ENCODE peak calls at places on chromosomes 1 and 21, in eight cellular contexts. B is IMR-90, P is uterus, Q is spleen, Y is adrenal gland, C is thoracic aorta, H is left ventricle myocardium inferior, R is bronchial epithelial cell. K is an unnamed sample. For H3K27me3, the result is how much of the 10 kb centered on the place peaks cover.

GRCh38 chr1:162885265-162885664 is 24.3 kb upstream of the CCDC190 start:
- DNase-seq in Q (no peak), C (no peak), R (no peak), H (no peak), B (no peak), P (no peak), Y (no peak), K (no peak)

GRCh38 chr1:44151332-44151731 is 9.9 kb upstream of the KLF18 start:
- DNase-seq in B (peak), C (no peak), Y (no peak), P (no peak), H (no peak), Q (no peak), R (no peak), K (no peak)

GRCh38 chr1:150895618-150896017 is 8.7 kb downstream of the CTXND2 start:
- DNase-seq in P (no peak), R (peak), C (no peak), B (peak), Y (peak), H (no peak), Q (no peak), K (no peak)

GRCh38 chr1:12518956-12519707 is 98.9 kb downstream of the DHRS3 start:
- DNase-seq in H (peak), P (peak), C (no peak), Y (peak), R (no peak), B (peak), Q (no peak), K (peak)

GRCh38 chr1:74368335-74368734 is 133.1 kb downstream of the TNNI3K start:
- DNase-seq in B (peak), Q (no peak), R (no peak), H (no peak), C (no peak), Y (no peak), P (no peak), K (no peak)

GRCh38 chr1:183470961-183471747 is 1.1 kb upstream of the SMG7 start:
- DNase-seq in P (peak), H (peak), C (peak), Q (peak), Y (peak), B (peak), R (peak), K (no peak)

GRCh38 chr1:59360170-59360569 is 63.3 kb downstream of the FGGY start:
- DNase-seq in R (peak), P (peak), B (peak), C (peak), Y (peak), Q (no peak), H (no peak), K (no peak)

GRCh38 chr1:27357281-27358037 is 9.3 kb downstream of the MAP3K6 start:
- DNase-seq in B (peak), Y (peak), Q (peak), R (peak), H (peak), P (peak), C (no peak), K (no peak)

GRCh38 chr1:164713446-164714204 is 154.6 kb downstream of the PBX1 start:
- DNase-seq in Q (no peak), R (no peak), P (peak), H (no peak), Y (no peak), B (peak), C (no peak), K (no peak)

GRCh38 chr1:108533351-108534083 is 26.4 kb upstream of the EEIG2 start:
- DNase-seq in Q (no peak), P (no peak), R (peak), Y (no peak), H (no peak), B (no peak), C (no peak), K (no peak)

DNA sequence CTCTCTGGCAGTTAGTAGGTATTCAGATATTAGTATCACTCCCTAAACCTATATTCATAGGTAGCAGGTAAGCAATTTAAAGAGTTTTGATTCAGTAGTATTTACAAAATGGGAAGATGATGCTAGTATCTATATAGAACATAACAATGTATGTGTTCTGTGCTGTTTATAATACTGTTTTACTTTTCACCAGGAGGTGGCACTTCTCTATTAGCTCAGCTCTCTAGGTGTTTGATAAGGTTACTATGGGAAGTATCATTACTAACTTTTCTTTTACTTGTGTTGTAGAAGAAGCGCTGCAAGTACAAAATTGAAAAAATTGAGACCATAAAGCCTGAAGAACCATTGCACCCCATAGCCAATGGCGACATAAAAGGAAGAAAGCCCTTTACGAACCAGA is 49.4 kb upstream of the FASLG start:
- DNase-seq in P (no peak), H (no peak), R (peak), Q (no peak), C (no peak), B (no peak), Y (no peak), K (no peak)
- TF ChIP-seq CTCF in P (no peak), H (peak), R (no peak), Q (peak), C (no peak), B (peak), Y (peak), K (peak)

GRCh38 chr1:78535286-78535685 is 44.5 kb downstream of the PTGFR start:
- DNase-seq in Y (no peak), Q (no peak), B (no peak), H (no peak), R (no peak), C (no peak), P (no peak), K (no peak)
- H3K4me3 ChIP-seq in Y (no peak), Q (no peak), B (no peak), H (no peak), R (no peak), C (no peak), P (no peak), K (no peak)

GRCh38 chr21:41769106-41769505 is 2.3 kb upstream of the RIPK4 start:
- DNase-seq in B (no peak), P (no peak), H (no peak), Q (no peak), R (no peak), C (no peak), Y (no peak), K (no peak)

GRCh38 chr21:41766883-41767605 is at the start of gene RIPK4:
- DNase-seq in Q (no peak), Y (no peak), H (no peak), P (no peak), R (peak), C (no peak), B (peak), K (peak)

GRCh38 chr21:41766051-41766882 is 585 bp downstream of the RIPK4 start:
- DNase-seq in R (no peak), H (no peak), Y (no peak), C (no peak), Q (peak), B (no peak), P (no peak), K (no peak)

GRCh38 chr21:41768371-41769042 is 1.7 kb upstream of the RIPK4 start:
- DNase-seq in R (peak), C (no peak), B (peak), Y (no peak), P (no peak), H (no peak), Q (no peak), K (peak)

GRCh38 chr21:41767606-41768370 is 936 bp upstream of the RIPK4 start:
- DNase-seq in P (no peak), B (peak), Y (no peak), Q (no peak), R (peak), C (no peak), H (no peak), K (peak)
- H3K27me3 ChIP-seq in P (under half), B (half or more), Y (half or more), Q (half or more), R (under half), C (under half), H (half or more), K (under half)

GRCh38 chr1:6796095-6796494 is 10.8 kb downstream of the CAMTA1 start:
- DNase-seq in C (no peak), B (no peak), P (no peak), Y (peak), H (no peak), Q (no peak), R (no peak), K (no peak)

GRCh38 chr1:6795203-6795602 is 9.9 kb downstream of the CAMTA1 start:
- DNase-seq in Q (no peak), B (no peak), P (no peak), R (no peak), H (no peak), C (no peak), Y (no peak), K (no peak)

GRCh38 chr1:6795661-6796060 is 10.4 kb downstream of the CAMTA1 start:
- DNase-seq in P (no peak), C (no peak), Q (no peak), Y (no peak), R (no peak), B (peak), H (no peak), K (no peak)

GRCh38 chr1:6790146-6790545 is 4.9 kb downstream of the CAMTA1 start:
- DNase-seq in C (no peak), B (no peak), Y (no peak), P (no peak), R (no peak), Q (no peak), H (no peak), K (no peak)

GRCh38 chr1:6794164-6794563 is 8.9 kb downstream of the CAMTA1 start:
- DNase-seq in R (peak), Y (no peak), B (peak), Q (no peak), C (no peak), H (no peak), P (no peak), K (no peak)
- TF ChIP-seq CTCF in R (no peak), Y (peak), B (peak), Q (peak), C (peak), H (peak), P (peak), K (peak)

DNA sequence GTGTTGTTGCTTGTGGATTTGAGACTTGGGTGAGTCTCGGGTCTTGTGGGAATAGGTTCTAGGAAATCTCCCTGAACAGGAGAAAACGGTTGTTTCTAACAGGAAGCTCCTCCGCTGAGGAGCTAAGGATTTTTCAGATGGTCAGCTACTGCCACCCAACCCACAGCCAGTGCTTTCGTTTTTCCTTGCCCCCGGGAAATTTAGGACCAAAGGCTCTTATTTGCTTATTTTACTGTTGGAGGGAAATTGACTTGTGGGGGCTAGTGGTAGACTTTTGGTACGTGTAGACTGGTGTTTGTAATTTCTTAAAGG is 789 bp downstream of the SNX7 start:
- DNase-seq in B (peak), R (no peak), H (no peak), Q (no peak), P (no peak), Y (no peak), C (no peak), K (no peak)
- H3K4me3 ChIP-seq in B (peak), R (peak), H (peak), Q (peak), P (peak), Y (peak), C (peak), K (peak)

GRCh38 chr1:203795382-203796222 is at the start of the genes ZBED6 and ZC3H11A:
- DNase-seq in C (peak), R (peak), B (peak), Y (peak), Q (peak), P (peak), H (peak), K (peak)
- H3K27me3 ChIP-seq in C (under half), R (under half), B (under half), Y (under half), Q (under half), P (under half), H (under half), K (under half)

DNA sequence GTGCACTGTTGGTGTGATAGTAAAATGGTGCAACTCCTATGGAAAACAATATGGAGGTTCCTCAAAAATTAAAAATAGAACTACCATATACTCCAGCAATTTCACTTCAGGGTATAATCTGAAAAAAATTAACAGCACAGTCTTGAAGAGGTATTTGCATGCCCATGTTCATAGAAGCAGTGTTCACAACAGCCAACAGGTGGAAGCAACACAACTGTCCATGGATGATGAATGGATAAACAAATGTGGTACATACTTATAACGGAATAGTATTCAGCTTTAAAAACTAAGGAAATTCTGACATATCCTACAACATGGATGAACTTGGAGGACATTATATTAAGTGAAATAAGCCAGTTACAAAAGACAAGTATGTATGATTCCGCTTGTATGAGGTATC is 8.2 kb downstream of the TTLL7 start:
- DNase-seq in Y (no peak), Q (no peak), H (no peak), C (no peak), P (no peak), R (peak), B (no peak), K (no peak)
- TF ChIP-seq CTCF in Y (no peak), Q (no peak), H (no peak), C (no peak), P (no peak), R (no peak), B (no peak), K (no peak)

GRCh38 chr21:31873275-31873695 is 465 bp downstream of the HUNK start:
- DNase-seq in C (no peak), Y (no peak), B (no peak), R (no peak), Q (peak), P (no peak), H (no peak), K (no peak)

GRCh38 chr21:31873696-31874599 is 1.1 kb downstream of the HUNK start:
- DNase-seq in B (peak), Y (no peak), C (no peak), P (peak), R (no peak), H (peak), Q (peak), K (no peak)

GRCh38 chr21:31872072-31872451 is 758 bp upstream of the HUNK start:
- DNase-seq in H (no peak), C (no peak), Y (no peak), B (no peak), Q (no peak), R (no peak), P (no peak), K (no peak)

GRCh38 chr21:31874817-31875216 is 2.0 kb downstream of the HUNK start:
- DNase-seq in Y (no peak), P (no peak), H (no peak), C (no peak), R (no peak), B (no peak), Q (peak), K (no peak)

DNA sequence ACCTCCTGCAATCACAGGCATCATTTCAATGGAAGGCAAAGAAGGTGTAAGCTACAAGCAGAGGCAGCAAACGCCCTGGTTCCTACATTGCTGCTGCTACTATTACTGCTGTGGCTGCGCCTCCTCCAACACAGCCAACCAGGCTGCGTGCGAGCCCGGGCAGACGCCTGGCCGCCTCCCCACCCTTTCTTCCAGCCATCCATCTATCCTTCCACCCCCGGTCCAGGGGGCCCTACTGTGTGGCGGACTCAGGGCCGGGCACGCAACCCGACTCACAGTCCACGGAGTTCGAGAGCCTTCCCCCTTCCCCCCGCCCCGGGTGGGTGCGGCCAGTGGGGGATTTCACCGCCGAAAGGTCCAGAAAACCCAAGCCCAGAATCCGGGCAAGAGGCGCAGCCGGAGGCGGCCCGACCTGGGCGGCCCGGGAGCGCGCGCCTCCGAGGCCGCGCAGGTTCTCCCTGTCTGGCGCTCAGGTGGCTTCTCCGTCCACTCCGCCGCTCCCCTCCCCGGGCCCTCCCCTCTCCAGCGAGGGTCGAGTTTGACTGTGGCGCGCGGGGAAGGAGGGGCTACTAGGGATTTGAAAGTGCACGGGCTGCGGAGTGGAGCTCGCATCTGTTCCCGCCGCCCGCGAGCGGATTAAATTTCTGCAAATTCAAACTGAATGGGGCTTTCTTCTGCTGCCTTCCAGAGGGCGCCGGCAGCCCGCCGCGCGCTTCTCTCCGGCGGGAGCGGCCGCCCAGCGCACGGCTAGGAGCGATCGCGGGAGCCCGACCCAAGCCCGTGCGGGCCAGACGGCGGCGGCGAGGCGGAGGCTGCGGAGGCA is at the start of gene HUNK:
- DNase-seq in R (no peak), H (no peak), B (peak), P (peak), Q (peak), C (no peak), Y (no peak), K (no peak)
- H3K4me3 ChIP-seq in R (peak), H (peak), B (peak), P (peak), Q (peak), C (peak), Y (peak), K (peak)

GRCh38 chr1:213986925-213987250 is 885 bp upstream of the PROX1 start:
- DNase-seq in R (no peak), H (no peak), C (no peak), Y (no peak), Q (no peak), P (no peak), B (no peak), K (no peak)

GRCh38 chr1:213985181-213986019 is 2.4 kb upstream of the PROX1 start:
- DNase-seq in B (no peak), R (no peak), P (no peak), Y (no peak), Q (no peak), C (no peak), H (no peak), K (no peak)

GRCh38 chr1:213984387-213985180 is 3.2 kb upstream of the PROX1 start:
- DNase-seq in Q (no peak), C (no peak), Y (no peak), R (no peak), B (no peak), H (no peak), P (no peak), K (no peak)

GRCh38 chr1:213987422-213987875 is 324 bp upstream of the PROX1 start:
- DNase-seq in Q (peak), Y (no peak), B (no peak), C (no peak), H (no peak), P (no peak), R (no peak), K (no peak)

GRCh38 chr1:213986020-213986924 is 1.5 kb upstream of the PROX1 start:
- DNase-seq in H (no peak), R (no peak), Q (no peak), B (no peak), C (no peak), Y (no peak), P (no peak), K (no peak)
- H3K27me3 ChIP-seq in H (half or more), R (under half), Q (under half), B (half or more), C (under half), Y (under half), P (under half), K (half or more)

DNA sequence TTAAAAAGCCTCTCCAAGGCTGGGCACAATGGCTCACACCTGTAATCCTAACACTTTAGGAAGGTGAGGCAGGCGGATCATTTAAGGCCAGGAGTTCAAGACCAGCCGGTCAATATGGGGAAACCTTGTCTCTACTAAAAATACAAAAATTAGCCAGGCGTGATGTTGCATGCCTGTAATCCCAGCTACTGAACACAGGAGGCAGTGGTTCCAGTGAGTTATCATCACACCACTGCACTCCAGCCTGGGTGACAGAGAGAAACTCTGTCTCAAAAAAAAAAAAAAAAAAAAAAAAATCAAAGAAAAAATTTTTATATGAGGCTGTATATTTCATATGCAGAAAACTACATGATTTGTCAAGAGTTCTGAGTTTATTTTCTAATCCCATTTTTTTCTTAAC is 1107.1 kb upstream of the TMPRSS15 start:
- DNase-seq in B (no peak), P (no peak), R (no peak), Y (no peak), H (no peak), C (no peak), Q (no peak), K (no peak)
- TF ChIP-seq CTCF in B (no peak), P (no peak), R (no peak), Y (no peak), H (no peak), C (no peak), Q (no peak), K (no peak)